ENCODE peak calls at places on chromosomes 1 and 21, in eight cellular contexts. P is NCI-H1092; M is AG04450; L is H9; O is activated CD4-positive, alpha-beta T cell treated with anti-CD3 and anti-CD28 coated beads for 36 hours; A is stimulated activated CD4-positive, alpha-beta T cell treated with anti-CD3 and anti-CD28 coated beads, Interleukin-15, amount 100 ng/mL, for 24 hours; S is GM04503; E is T-helper 2 cell. D is an unnamed sample.

GRCh38 chr1:53625766-53626520 is 113.0 kb downstream of the GLIS1 start:
- DNase-seq in P (no peak), M (no peak), L (peak), O (no peak), A (no peak), S (no peak), E (no peak), D (no peak)

GRCh38 chr21:37579356-37579755 is 212.8 kb downstream of the DYRK1A start:
- DNase-seq in P (no peak), M (no peak), L (no peak), O (no peak), A (no peak), S (no peak), E (no peak), D (peak)

GRCh38 chr21:45379901-45380330 is 25.0 kb upstream of the COL18A1 start:
- DNase-seq in P (no peak), M (no peak), L (no peak), O (no peak), A (no peak), S (no peak), E (no peak), D (no peak)

GRCh38 chr21:45430521-45431501 is 25.8 kb downstream of the COL18A1 start:
- DNase-seq in P (no peak), M (peak), L (peak), O (no peak), A (no peak), S (no peak), E (no peak), D (peak)

GRCh38 chr1:39158330-39159086 is 46.0 kb upstream of the MACF1 start:
- DNase-seq in P (peak), M (no peak), L (peak), O (no peak), A (no peak), S (no peak), E (no peak), D (peak)

GRCh38 chr1:155569988-155570592 is 7.5 kb upstream of the ASH1L start:
- DNase-seq in P (no peak), M (no peak), L (no peak), O (no peak), A (no peak), S (no peak), E (no peak), D (peak)

GRCh38 chr1:235408503-235408960 is 41.3 kb downstream of the TBCE start:
- DNase-seq in P (no peak), M (no peak), L (no peak), O (no peak), A (no peak), S (no peak), E (no peak), D (peak)

GRCh38 chr1:65421341-65422174 is 1.1 kb downstream of the LEPR start:
- DNase-seq in P (no peak), M (no peak), L (no peak), O (no peak), A (no peak), S (no peak), E (peak), D (peak)

GRCh38 chr1:118012725-118013124 is 83.2 kb downstream of the WDR3 start:
- DNase-seq in P (no peak), M (no peak), L (no peak), O (no peak), A (no peak), S (no peak), E (no peak), D (no peak)

D was measured in choroid plexus epithelial cell.